ENCODE peak calls at places on chromosomes 4 and X, in ten cellular contexts. X, O, W, S, G, E, F, M, T and N are unnamed samples.
A peak's percentile ranks its signal among the peaks of the same experiment; 100 is the strongest.

GRCh38 chr4:158652920-158653319 is 18.8 kb downstream of the C4orf46 start:
- DNase-seq in X (peak; percentile 37), O (no peak), W (no peak), S (no peak), G (no peak), E (no peak), F (no peak), M (no peak), T (no peak), N (no peak)

GRCh38 chr4:28369504-28369903 is 1508.9 kb downstream of the STIM2 start:
- DNase-seq in X (no peak), O (peak; percentile 19), W (no peak), S (no peak), G (no peak), E (no peak), F (no peak), M (no peak), T (no peak), N (no peak)

GRCh38 chrX:126770179-126770578 is 49.4 kb upstream of the PRR32 start:
- DNase-seq in X (peak; percentile 49), O (no peak), W (no peak), S (no peak), G (peak; percentile 4), E (no peak), F (no peak), M (peak; percentile 42), T (no peak), N (no peak)

GRCh38 chr4:76851375-76851774 is 46.6 kb downstream of the SOWAHB start:
- DNase-seq in X (no peak), O (no peak), W (no peak), S (no peak), G (no peak), E (no peak), F (no peak), M (no peak), T (no peak), N (no peak)

GRCh38 chr4:129600898-129601297 is 504.9 kb downstream of the C4orf33 start:
- DNase-seq in X (no peak), O (no peak), W (no peak), S (no peak), G (no peak), E (no peak), F (no peak), M (no peak), T (no peak), N (no peak)

GRCh38 chr4:808860-809570 is 16.9 kb downstream of the CPLX1 start:
- DNase-seq in X (no peak), O (no peak), W (no peak), S (no peak), G (no peak), E (no peak), F (no peak), M (no peak), T (no peak), N (no peak)

GRCh38 chrX:110944323-110944761 is 148.7 kb upstream of the CHRDL1 start:
- DNase-seq in X (no peak), O (peak; percentile 6), W (no peak), S (peak; percentile 21), G (no peak), E (no peak), F (no peak), M (peak; percentile 61), T (peak; percentile 3), N (peak; percentile 5)

GRCh38 chrX:134186362-134187121 is 50.4 kb upstream of the CCDC160 start:
- DNase-seq in X (peak; percentile 76), O (no peak), W (peak; percentile 27), S (no peak), G (no peak), E (peak; percentile 20), F (peak; percentile 81), M (peak; percentile 16), T (no peak), N (no peak)

GRCh38 chr4:128234836-128235235 is 52.8 kb downstream of the PGRMC2 start:
- DNase-seq in X (no peak), O (no peak), W (no peak), S (no peak), G (no peak), E (no peak), F (no peak), M (no peak), T (no peak), N (no peak)

GRCh38 chr4:102533916-102534315 is 32.8 kb downstream of the NFKB1 start:
- DNase-seq in X (peak; percentile 38), O (no peak), W (no peak), S (no peak), G (no peak), E (no peak), F (no peak), M (no peak), T (no peak), N (no peak)

GRCh38 chr4:72109959-72110497 is 78.2 kb downstream of the NPFFR2 start:
- DNase-seq in X (peak; percentile 27), O (no peak), W (no peak), S (no peak), G (no peak), E (no peak), F (no peak), M (no peak), T (no peak), N (no peak)